ENCODE peak calls at places on chromosomes 11 and 22, in six cellular contexts. One of them, this sample, is unnamed.

GRCh38 chr22:30320021-30320556 is 6.7 kb downstream of the TBC1D10A start:
- DNase-seq in H1: no peak
- DNase-seq in K562: no peak
- DNase-seq in HepG2: no peak
- DNase-seq in HCT116: no peak
- DNase-seq in GM12878: no peak
- DNase-seq in this sample: no peak

GRCh38 chr22:36022697-36023096 is 5.9 kb downstream of the RBFOX2 start:
- DNase-seq in HCT116: no peak
- DNase-seq in HepG2: no peak
- DNase-seq in H1: no peak
- DNase-seq in K562: no peak
- DNase-seq in GM12878: no peak
- DNase-seq in this sample: no peak

GRCh38 chr11:72720047-72720446 is 32.2 kb downstream of the ARAP1 start:
- DNase-seq in H1: no peak
- DNase-seq in HepG2: no peak
- DNase-seq in HCT116: no peak
- DNase-seq in GM12878: no peak
- DNase-seq in K562: no peak
- DNase-seq in this sample: no peak

GRCh38 chr11:102240502-102240901 is 76.8 kb upstream of the BIRC3 start:
- DNase-seq in HepG2: no peak
- DNase-seq in GM12878: no peak
- DNase-seq in HCT116: no peak
- DNase-seq in H1: no peak
- DNase-seq in K562: no peak
- DNase-seq in this sample: no peak

GRCh38 chr11:109785714-109786113 is 307.5 kb upstream of the ZC3H12C start:
- DNase-seq in H1: no peak
- DNase-seq in HepG2: no peak
- DNase-seq in HCT116: no peak
- DNase-seq in K562: no peak
- DNase-seq in GM12878: no peak
- DNase-seq in this sample: no peak

GRCh38 chr22:23126165-23127054 is 15.4 kb downstream of the RSPH14 start:
- DNase-seq in K562: peak; percentile 69
- DNase-seq in H1: no peak
- DNase-seq in HepG2: no peak
- DNase-seq in HCT116: no peak
- DNase-seq in GM12878: no peak
- DNase-seq in this sample: no peak

GRCh38 chr11:124867700-124868099 is 2.5 kb downstream of the ROBO3 start:
- DNase-seq in HepG2: peak; percentile 25
- DNase-seq in H1: no peak
- DNase-seq in HCT116: peak; percentile 13
- DNase-seq in GM12878: no peak
- DNase-seq in K562: peak; percentile 50
- DNase-seq in this sample: no peak

GRCh38 chr11:14852571-14853177 is 39.4 kb downstream of the CYP2R1 start:
- DNase-seq in HCT116: peak; percentile 33
- DNase-seq in GM12878: no peak
- DNase-seq in K562: no peak
- DNase-seq in HepG2: no peak
- DNase-seq in H1: no peak
- DNase-seq in this sample: no peak

GRCh38 chr11:133827556-133827955 is 17.8 kb downstream of the SPATA19 start:
- DNase-seq in H1: no peak
- DNase-seq in GM12878: no peak
- DNase-seq in HepG2: no peak
- DNase-seq in HCT116: no peak
- DNase-seq in K562: no peak
- DNase-seq in this sample: no peak

GRCh38 chr22:44711236-44711560 is 9.2 kb downstream of the PRR5 start:
- DNase-seq in H1: no peak
- DNase-seq in HepG2: no peak
- DNase-seq in GM12878: no peak
- DNase-seq in HCT116: no peak
- DNase-seq in K562: no peak
- DNase-seq in this sample: no peak

GRCh38 chr22:46625113-46625842 is 5.1 kb downstream of the GRAMD4 start:
- DNase-seq in HCT116: no peak
- DNase-seq in K562: no peak
- DNase-seq in HepG2: no peak
- DNase-seq in GM12878: no peak
- DNase-seq in H1: no peak
- DNase-seq in this sample: no peak
- TF ChIP-seq ZNF274 in HCT116: no peak
- TF ChIP-seq ZNF274 in K562: no peak
- TF ChIP-seq ZNF274 in HepG2: no peak
- TF ChIP-seq ZNF274 in GM12878: no peak
- TF ChIP-seq ZNF274 in H1: no peak
- TF ChIP-seq ZNF274 in this sample: no peak

DNA sequence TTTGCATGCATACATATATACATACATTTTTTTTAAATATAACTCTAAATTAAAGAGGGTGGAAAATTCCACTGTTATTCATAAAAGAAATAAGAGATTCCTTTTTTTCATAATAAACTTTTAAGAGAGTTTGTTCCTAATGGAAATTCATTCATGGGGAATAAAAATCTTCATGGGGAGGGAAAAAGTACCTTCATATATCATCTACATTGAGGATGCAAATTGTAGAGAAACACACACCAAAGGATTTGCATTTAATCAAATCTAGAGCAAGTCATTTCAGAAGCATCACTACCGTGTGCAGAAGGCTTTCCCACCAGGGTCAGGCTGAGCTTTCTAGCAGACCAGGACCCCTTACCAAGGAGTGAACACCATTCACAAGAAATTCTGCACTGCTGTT is at the start of gene POU2AF2:
- DNase-seq in GM12878: no peak
- DNase-seq in H1: no peak
- DNase-seq in HepG2: no peak
- DNase-seq in HCT116: no peak
- DNase-seq in K562: no peak
- DNase-seq in this sample: no peak
- TF ChIP-seq ZNF274 in GM12878: no peak
- TF ChIP-seq ZNF274 in H1: no peak
- TF ChIP-seq ZNF274 in HepG2: no peak
- TF ChIP-seq ZNF274 in HCT116: no peak
- TF ChIP-seq ZNF274 in K562: no peak
- TF ChIP-seq ZNF274 in this sample: no peak

DNA sequence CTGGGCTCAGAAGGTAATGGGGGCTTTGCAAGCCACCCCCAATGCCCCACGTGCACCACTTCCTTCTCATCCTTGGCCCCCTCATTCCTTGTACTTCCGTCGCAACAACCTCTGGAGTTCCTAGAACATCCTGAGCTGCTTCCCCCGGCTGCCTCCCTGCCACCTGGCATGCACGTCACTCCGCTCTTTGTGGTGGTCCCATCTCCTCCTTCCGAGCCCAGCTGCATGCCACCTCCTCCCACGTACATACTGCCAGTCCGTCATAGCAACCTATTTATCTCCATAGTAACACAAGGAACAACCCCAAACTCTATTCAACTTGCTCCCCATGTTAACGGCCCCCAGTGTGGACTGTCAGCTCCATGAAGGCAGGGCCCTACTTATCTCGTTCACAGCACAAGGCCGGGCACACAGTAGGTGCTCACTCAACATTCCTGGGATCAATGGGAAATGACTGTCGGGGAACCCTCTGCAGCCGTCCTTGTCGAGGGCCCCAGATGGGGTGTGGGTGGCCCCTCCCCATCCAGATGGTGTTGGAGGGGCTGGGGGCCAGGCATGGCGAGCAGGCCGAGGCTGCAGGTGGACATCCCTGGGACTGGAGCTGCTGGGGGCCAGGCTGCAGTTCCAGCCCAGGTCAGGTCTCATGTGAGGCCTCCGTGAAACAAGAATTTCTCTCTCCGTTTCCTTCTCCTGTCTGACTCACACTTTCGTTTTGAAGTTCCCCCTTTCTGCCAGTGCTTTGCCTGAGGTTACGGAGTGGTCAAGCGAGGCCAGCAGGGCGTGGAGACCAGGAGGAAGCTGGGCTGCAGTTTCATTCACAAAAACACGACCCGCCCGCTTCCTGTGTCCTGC is 4.2 kb downstream of the MYEOV start:
- DNase-seq in HepG2: peak; percentile 78
- DNase-seq in K562: peak; percentile 63
- DNase-seq in HCT116: peak; percentile 78
- DNase-seq in H1: no peak
- DNase-seq in GM12878: peak; percentile 91
- DNase-seq in this sample: no peak
- TF ChIP-seq ZNF274 in HepG2: no peak
- TF ChIP-seq ZNF274 in K562: no peak
- TF ChIP-seq ZNF274 in HCT116: no peak
- TF ChIP-seq ZNF274 in H1: no peak
- TF ChIP-seq ZNF274 in GM12878: no peak
- TF ChIP-seq ZNF274 in this sample: no peak

GRCh38 chr11:119066481-119066880 is 1.1 kb upstream of the VPS11 start:
- DNase-seq in H1: no peak
- DNase-seq in K562: no peak
- DNase-seq in GM12878: no peak
- DNase-seq in HCT116: no peak
- DNase-seq in HepG2: no peak
- DNase-seq in this sample: no peak

GRCh38 chr11:119062779-119063178 is 4.8 kb upstream of the VPS11 start:
- DNase-seq in H1: no peak
- DNase-seq in GM12878: no peak
- DNase-seq in K562: peak; percentile 43
- DNase-seq in HepG2: no peak
- DNase-seq in HCT116: no peak
- DNase-seq in this sample: no peak

GRCh38 chr11:119065369-119065768 is 2.2 kb upstream of the VPS11 start:
- DNase-seq in HCT116: no peak
- DNase-seq in HepG2: peak; percentile 47
- DNase-seq in GM12878: no peak
- DNase-seq in K562: peak; percentile 72
- DNase-seq in H1: no peak
- DNase-seq in this sample: no peak

DNA sequence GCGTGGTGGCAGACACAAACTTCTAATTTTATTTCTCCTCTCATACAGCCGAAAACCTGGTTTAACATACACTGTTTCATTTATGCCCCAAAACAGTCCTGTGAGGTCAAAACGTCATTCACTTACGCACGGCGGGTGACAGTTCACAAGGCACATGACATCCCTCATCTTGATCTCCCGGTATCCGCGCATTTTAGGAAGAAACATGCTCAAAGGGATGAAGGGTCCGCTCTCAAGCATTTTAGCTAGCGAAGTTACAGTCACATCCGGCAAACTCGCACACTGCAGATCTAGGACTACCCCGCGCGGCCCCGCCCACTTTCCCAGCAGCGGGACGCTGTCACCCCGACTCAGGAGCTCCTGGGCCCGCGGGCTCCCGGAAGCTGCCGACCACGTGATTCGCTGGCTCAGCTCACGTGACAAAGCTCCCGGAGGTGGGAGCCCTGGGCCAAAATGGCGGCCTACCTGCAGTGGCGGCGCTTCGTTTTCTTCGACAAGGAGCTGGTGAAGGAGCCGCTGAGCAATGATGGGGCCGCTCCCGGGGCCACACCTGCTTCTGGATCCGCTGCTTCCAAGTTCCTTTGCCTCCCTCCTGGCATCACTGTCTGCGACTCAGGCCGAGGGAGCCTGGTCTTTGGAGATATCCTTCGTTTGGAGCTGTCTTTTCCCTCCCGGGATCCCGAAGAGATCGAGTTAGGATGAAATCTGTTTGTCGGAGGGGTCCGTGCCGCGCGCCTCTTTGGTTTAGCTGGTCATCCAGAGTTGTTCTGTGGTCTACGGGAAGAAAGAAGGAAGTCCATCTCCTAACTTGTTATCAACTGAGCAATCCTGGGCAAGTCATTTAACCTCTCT is at the start of gene VPS11:
- DNase-seq in K562: peak; percentile 98
- DNase-seq in HepG2: peak; percentile 92
- DNase-seq in H1: peak; percentile 87
- DNase-seq in GM12878: peak; percentile 78
- DNase-seq in HCT116: peak; percentile 86
- DNase-seq in this sample: peak; percentile 85
- TF ChIP-seq ZNF274 in K562: no peak
- TF ChIP-seq ZNF274 in HepG2: peak; percentile 24
- TF ChIP-seq ZNF274 in H1: no peak
- TF ChIP-seq ZNF274 in GM12878: no peak
- TF ChIP-seq ZNF274 in HCT116: no peak
- TF ChIP-seq ZNF274 in this sample: no peak

GRCh38 chr22:27617214-27617881 is 184.2 kb downstream of the MN1 start:
- DNase-seq in GM12878: no peak
- DNase-seq in HepG2: no peak
- DNase-seq in HCT116: no peak
- DNase-seq in K562: no peak
- DNase-seq in H1: no peak
- DNase-seq in this sample: no peak

GRCh38 chr22:27613099-27614089 is 188.2 kb downstream of the MN1 start:
- DNase-seq in HepG2: no peak
- DNase-seq in H1: no peak
- DNase-seq in GM12878: no peak
- DNase-seq in K562: no peak
- DNase-seq in HCT116: no peak
- DNase-seq in this sample: no peak

GRCh38 chr22:27614291-27615007 is 187.1 kb downstream of the MN1 start:
- DNase-seq in H1: no peak
- DNase-seq in K562: no peak
- DNase-seq in GM12878: no peak
- DNase-seq in HepG2: no peak
- DNase-seq in HCT116: no peak
- DNase-seq in this sample: no peak

GRCh38 chr22:27616033-27616432 is 185.5 kb downstream of the MN1 start:
- DNase-seq in H1: no peak
- DNase-seq in HCT116: no peak
- DNase-seq in HepG2: no peak
- DNase-seq in K562: no peak
- DNase-seq in GM12878: no peak
- DNase-seq in this sample: no peak

GRCh38 chr22:27615408-27615807 is 186.1 kb downstream of the MN1 start:
- DNase-seq in HCT116: no peak
- DNase-seq in GM12878: no peak
- DNase-seq in HepG2: no peak
- DNase-seq in H1: no peak
- DNase-seq in K562: no peak
- DNase-seq in this sample: no peak
- TF ChIP-seq ZNF274 in HCT116: no peak
- TF ChIP-seq ZNF274 in GM12878: no peak
- TF ChIP-seq ZNF274 in HepG2: no peak
- TF ChIP-seq ZNF274 in H1: no peak
- TF ChIP-seq ZNF274 in K562: no peak
- TF ChIP-seq ZNF274 in this sample: no peak

DNA sequence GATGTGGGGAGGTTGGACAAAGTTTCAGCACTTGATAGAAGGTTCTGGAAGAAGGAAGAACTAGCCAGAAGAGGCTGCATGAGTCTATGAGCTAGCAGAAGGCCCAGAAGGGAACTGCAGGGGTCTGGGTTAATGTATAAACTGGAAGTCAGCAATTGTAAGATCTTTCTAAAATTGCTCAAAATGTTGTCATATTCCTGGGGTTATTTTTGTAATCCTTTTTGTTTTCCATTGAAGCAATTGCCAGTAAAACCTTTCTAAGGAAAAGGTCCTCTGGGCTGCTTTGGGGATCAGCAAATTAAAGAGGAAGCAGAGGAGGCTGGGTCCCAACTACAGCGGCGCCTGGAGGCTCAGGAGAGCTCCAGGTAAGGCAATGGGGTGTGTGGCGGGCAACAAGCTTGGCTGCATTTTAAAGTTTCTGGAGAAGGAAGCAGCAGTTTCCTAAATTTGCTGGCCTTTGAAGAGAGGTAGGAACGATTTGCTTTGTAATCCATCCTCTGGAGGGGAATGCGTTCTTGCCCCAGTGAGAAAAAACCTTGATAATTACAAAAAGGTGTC is 29.3 kb downstream of the ADAMTS15 start:
- DNase-seq in HCT116: no peak
- DNase-seq in K562: no peak
- DNase-seq in GM12878: no peak
- DNase-seq in H1: no peak
- DNase-seq in HepG2: no peak
- DNase-seq in this sample: no peak
- TF ChIP-seq ZNF274 in HCT116: no peak
- TF ChIP-seq ZNF274 in K562: no peak
- TF ChIP-seq ZNF274 in GM12878: no peak
- TF ChIP-seq ZNF274 in H1: no peak
- TF ChIP-seq ZNF274 in HepG2: no peak
- TF ChIP-seq ZNF274 in this sample: no peak